ENCODE peak calls at places on chromosomes 16 and 17, in seven cellular contexts. M is mesenchymal stem cell, X is H9, F is H1, U is neuronal stem cell, O is mesendoderm, P is trophoblast cell. W is an unnamed sample.

GRCh38 chr17:3603119-3603869 is 5.9 kb downstream of the TRPV1 start:
- DNase-seq in X (no peak), U (no peak), M (peak; percentile 34), P (peak; percentile 10), O (no peak), F (no peak), W (peak; percentile 84)

GRCh38 chr16:75263963-75264445 is 12.6 kb upstream of the BCAR1 start:
- DNase-seq in P (no peak), M (peak; percentile 58), O (no peak), X (no peak), U (no peak), F (no peak), W (no peak)

GRCh38 chr16:89093602-89094251 is at the start of gene ACSF3:
- DNase-seq in F (peak; percentile 71), P (no peak), M (peak; percentile 37), X (no peak), U (peak; percentile 40), O (peak; percentile 19), W (peak; percentile 41)

GRCh38 chr16:11552445-11552844 is 34.3 kb downstream of the LITAF start:
- DNase-seq in F (no peak), P (no peak), U (no peak), X (no peak), O (no peak), M (no peak), W (no peak)

GRCh38 chr17:3916013-3916696 is at the start of gene P2RX1:
- DNase-seq in O (no peak), U (no peak), P (no peak), M (no peak), X (no peak), F (no peak), W (no peak)

GRCh38 chr16:79607587-79607986 is 7.0 kb upstream of the MAF start:
- DNase-seq in X (no peak), P (no peak), U (no peak), M (peak; percentile 70), F (no peak), O (peak; percentile 43), W (peak; percentile 16)

GRCh38 chr17:41972571-41973411 is 6.2 kb downstream of the CNP start:
- DNase-seq in U (no peak), F (no peak), P (no peak), M (no peak), O (no peak), X (no peak), W (no peak)

GRCh38 chr16:11676799-11677198 is 8.5 kb downstream of the SNN start:
- DNase-seq in U (no peak), F (no peak), M (no peak), X (no peak), O (no peak), P (no peak), W (no peak)

GRCh38 chr17:71905632-71906031 is 215.2 kb upstream of the SOX9 start:
- DNase-seq in M (no peak), F (no peak), U (no peak), O (no peak), P (no peak), X (no peak), W (no peak)

GRCh38 chr16:8900343-8900742 is 18.2 kb downstream of the LITAFD start:
- DNase-seq in F (no peak), O (no peak), P (no peak), U (no peak), M (no peak), X (no peak), W (no peak)

GRCh38 chr16:55559233-55559632 is 7.3 kb upstream of the CAPNS2 start:
- DNase-seq in M (peak; percentile 49), U (no peak), X (no peak), O (no peak), P (no peak), F (no peak), W (peak; percentile 73)

GRCh38 chr17:76166906-76167305 is 25.9 kb upstream of the FOXJ1 start:
- DNase-seq in O (no peak), P (no peak), U (no peak), X (no peak), F (no peak), M (no peak), W (no peak)

DNA sequence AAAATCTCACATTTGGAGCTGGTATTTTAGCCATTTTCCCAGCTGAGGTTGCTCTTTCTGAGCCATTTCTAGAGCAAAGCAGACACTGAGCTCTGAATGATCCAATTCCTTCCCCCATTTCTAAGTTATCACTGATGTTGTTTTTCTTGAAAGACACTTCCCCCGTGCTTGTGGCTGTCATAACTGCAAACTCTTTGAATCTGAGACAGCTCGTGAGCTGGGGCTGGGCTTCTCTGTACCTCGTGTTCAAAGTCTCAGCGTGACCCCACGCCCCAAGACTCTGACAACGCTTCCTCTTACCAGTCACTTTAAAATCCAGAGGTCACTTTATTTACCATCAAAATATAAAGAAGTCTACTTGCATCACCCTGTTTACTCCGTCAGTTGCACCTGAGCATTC is 35.1 kb downstream of the CDRT15 start:
- DNase-seq in M (no peak), O (no peak), P (no peak), F (no peak), U (no peak), X (no peak), W (no peak)
- H3K4ac ChIP-seq in M (no peak overlapping the region), O (no peak overlapping the region), P (no peak overlapping the region), F (no peak overlapping the region), U (no peak overlapping the region), X (no peak overlapping the region), W (no peak overlapping the region)

GRCh38 chr17:79614248-79614647 is 3.4 kb upstream of the RBFOX3 start:
- DNase-seq in O (no peak), X (no peak), U (no peak), P (no peak), F (no peak), M (no peak), W (no peak)
- H3K4ac ChIP-seq in O (no peak overlapping the region), X (no peak overlapping the region), U (no peak overlapping the region), P (no peak overlapping the region), F (no peak overlapping the region), M (no peak overlapping the region), W (no peak overlapping the region)

DNA sequence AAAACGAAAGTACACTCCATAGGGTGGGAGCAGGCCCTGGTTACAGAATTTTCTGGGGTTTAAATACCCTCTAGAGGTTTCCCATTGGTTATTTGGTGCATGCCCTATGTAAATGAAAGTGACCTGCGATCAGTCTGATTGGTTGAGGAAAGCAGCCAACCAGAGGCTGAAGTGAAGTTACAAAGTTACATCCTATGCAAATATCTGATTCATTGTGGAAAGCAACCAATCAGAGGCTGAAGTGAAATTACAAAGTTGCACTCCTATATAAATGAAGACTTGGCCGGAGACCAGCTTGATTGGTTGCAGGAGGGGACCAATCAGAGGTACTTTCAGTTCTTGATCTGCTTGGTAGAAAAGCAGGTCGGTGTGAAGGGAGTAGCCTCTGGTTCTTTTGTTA is 24.4 kb downstream of the NAA60 start:
- DNase-seq in P (no peak), X (no peak), M (peak; percentile 74), O (peak; percentile 28), F (no peak), U (no peak), W (peak; percentile 69)
- H3K4ac ChIP-seq in P (no peak overlapping the region), X (no peak overlapping the region), M (no peak overlapping the region), O (no peak overlapping the region), F (no peak overlapping the region), U (no peak overlapping the region), W (no peak overlapping the region)

DNA sequence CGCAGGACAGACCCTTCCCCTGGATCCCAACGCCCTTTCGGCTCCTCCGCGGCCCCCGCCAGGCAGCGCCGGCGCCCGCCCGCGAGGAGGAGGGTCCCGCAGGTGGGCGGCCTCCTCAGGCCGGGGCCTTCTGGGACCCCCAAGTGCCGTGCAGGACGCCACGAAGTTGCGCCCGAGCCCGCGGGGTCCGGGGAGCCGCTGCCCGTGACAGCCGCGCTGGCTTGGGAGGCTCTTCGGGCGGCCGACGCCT is 504 bp downstream of the ERN1 start:
- DNase-seq in O (peak; percentile 37), X (no peak), F (no peak), M (no peak), U (no peak), P (no peak), W (no peak)
- H3K4ac ChIP-seq in O (no peak overlapping the region), X (no peak overlapping the region), F (no peak overlapping the region), M (no peak overlapping the region), U (no peak overlapping the region), P (peak overlapping the region; percentile 48), W (peak overlapping the region; percentile 28)

GRCh38 chr16:25627641-25628040 is 64.1 kb upstream of the HS3ST4 start:
- DNase-seq in U (no peak), P (no peak), F (no peak), O (no peak), M (no peak), X (no peak), W (no peak)
- H3K4ac ChIP-seq in U (no peak overlapping the region), P (no peak overlapping the region), F (no peak overlapping the region), O (no peak overlapping the region), M (no peak overlapping the region), X (no peak overlapping the region), W (no peak overlapping the region)

GRCh38 chr16:67035364-67035763 is 6.4 kb downstream of the CBFB start:
- DNase-seq in F (no peak), P (no peak), X (no peak), U (no peak), O (no peak), M (no peak), W (no peak)
- H3K4ac ChIP-seq in F (no peak overlapping the region), P (no peak overlapping the region), X (no peak overlapping the region), U (no peak overlapping the region), O (no peak overlapping the region), M (no peak overlapping the region), W (no peak overlapping the region)

DNA sequence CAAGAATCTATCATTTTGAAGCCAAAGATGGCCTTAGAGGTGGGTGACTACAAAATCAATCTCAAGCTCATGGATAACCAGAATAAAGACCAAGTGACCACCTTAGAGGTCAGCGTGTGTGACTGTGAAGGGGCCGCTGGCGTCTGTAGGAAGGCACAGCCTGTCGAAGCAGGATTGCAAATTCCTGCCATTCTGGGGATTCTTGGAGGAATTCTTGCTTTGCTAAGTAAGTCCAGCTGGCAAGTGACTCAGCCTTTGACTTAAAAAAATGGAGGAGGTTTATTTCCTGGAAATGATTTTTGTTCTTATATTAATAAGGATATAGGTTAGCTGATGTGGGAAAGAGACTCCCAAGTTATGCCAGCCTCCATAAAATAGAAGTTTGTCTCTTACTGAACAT is 19.9 kb upstream of the TANGO6 start:
- DNase-seq in X (peak; percentile 47), P (peak; percentile 94), U (no peak), M (peak; percentile 71), O (peak; percentile 94), F (no peak), W (peak; percentile 89)
- H3K4ac ChIP-seq in X (no peak overlapping the region), P (no peak overlapping the region), U (no peak overlapping the region), M (no peak overlapping the region), O (no peak overlapping the region), F (no peak overlapping the region), W (peak overlapping the region; percentile 82)

DNA sequence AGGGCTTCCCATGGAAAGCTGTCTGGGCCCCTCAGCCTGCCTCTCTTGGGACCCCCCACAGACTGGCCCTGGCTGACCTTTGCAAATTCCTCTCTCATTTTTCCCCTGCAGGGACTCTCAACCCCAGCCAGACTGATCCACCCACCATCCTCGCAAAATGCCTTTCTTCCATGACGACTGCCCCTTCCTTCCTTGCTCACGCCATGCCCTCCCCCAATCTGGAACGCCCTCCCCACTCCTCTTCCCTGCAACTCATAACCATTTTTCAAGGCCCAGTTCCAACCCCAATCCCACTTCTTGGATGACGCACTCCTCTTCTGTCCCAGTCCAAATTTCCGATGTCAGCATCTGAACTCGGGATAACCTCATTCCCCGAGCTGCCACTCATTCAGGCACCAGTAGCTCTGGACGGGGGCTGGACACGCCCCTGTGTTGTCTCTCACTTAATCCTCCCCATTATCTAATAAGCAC is 1.3 kb upstream of the DNAI2 start:
- DNase-seq in M (no peak), O (no peak), U (peak; percentile 56), P (no peak), X (no peak), F (no peak), W (no peak)
- H3K4ac ChIP-seq in M (no peak overlapping the region), O (no peak overlapping the region), U (no peak overlapping the region), P (no peak overlapping the region), X (no peak overlapping the region), F (no peak overlapping the region), W (no peak overlapping the region)

GRCh38 chr17:79105937-79106336 is 31.3 kb downstream of the ENGASE start:
- DNase-seq in P (no peak), O (no peak), X (no peak), F (no peak), U (no peak), M (no peak), W (no peak)
- H3K4ac ChIP-seq in P (no peak overlapping the region), O (no peak overlapping the region), X (no peak overlapping the region), F (no peak overlapping the region), U (no peak overlapping the region), M (no peak overlapping the region), W (no peak overlapping the region)

W was measured in IMR-90.